ENCODE peak calls at places on chromosomes 12 and 14, in nine cellular contexts. L is left kidney; C is GM23338; K is activated CD4-positive, CD25-positive, alpha-beta regulatory T cell treated with anti-CD3 and anti-CD28 coated beads, Interleukin-2, amount 50 U/mL, for 16 hours; V is endothelial cell; Z is KG1; T is activated CD8-positive, alpha-beta memory T cell treated with anti-CD3 and anti-CD28 coated beads, Interleukin-2, amount 50 U/mL, for 48 hours; Y is stimulated activated CD8-positive, alpha-beta memory T cell treated with anti-CD3 and anti-CD28 coated beads, Interleukin-4, amount 100 ng/mL, for 1 hour; O is iPS DF 6.9. W is an unnamed sample.

GRCh38 chr12:15151141-15152091 is 69.8 kb downstream of the RERG start:
- DNase-seq in L (peak; percentile 61), C (peak; percentile 35), K (no peak), V (no peak), Z (no peak), T (no peak), Y (no peak), O (no peak), W (no peak)

GRCh38 chr12:67515679-67516363 is 132.7 kb upstream of the DYRK2 start:
- DNase-seq in L (peak; percentile 78), C (no peak), K (peak; percentile 16), V (no peak), Z (no peak), T (no peak), Y (no peak), O (no peak), W (peak; percentile 47)

GRCh38 chr12:49866859-49867579 is 24.1 kb upstream of the BCDIN3D start:
- DNase-seq in L (peak; percentile 87), C (peak; percentile 90), K (peak; percentile 48), V (peak; percentile 80), Z (no peak), T (peak; percentile 93), Y (peak; percentile 51), O (peak; percentile 54), W (peak; percentile 98)

GRCh38 chr14:32938719-32939253 is at the start of gene NPAS3:
- DNase-seq in L (no peak), C (peak; percentile 30), K (no peak), V (peak; percentile 46), Z (no peak), T (no peak), Y (no peak), O (no peak), W (peak; percentile 60)

GRCh38 chr12:7122876-7123769 is 5.6 kb downstream of the RBP5 start:
- DNase-seq in L (peak; percentile 14), C (no peak), K (no peak), V (no peak), Z (no peak), T (no peak), Y (no peak), O (no peak), W (no peak)

GRCh38 chr14:104425763-104426691 is 153.5 kb upstream of the C14orf180 start:
- DNase-seq in L (no peak), C (no peak), K (no peak), V (no peak), Z (no peak), T (peak; percentile 38), Y (no peak), O (no peak), W (peak; percentile 39)

GRCh38 chr12:6069452-6070093 is 54.9 kb downstream of the VWF start:
- DNase-seq in L (no peak), C (no peak), K (no peak), V (no peak), Z (no peak), T (no peak), Y (no peak), O (no peak), W (no peak)

GRCh38 chr12:89350661-89351488 is 1.4 kb downstream of the DUSP6 start:
- DNase-seq in L (peak; percentile 51), C (no peak), K (no peak), V (no peak), Z (no peak), T (peak; percentile 64), Y (no peak), O (no peak), W (peak; percentile 70)

GRCh38 chr12:24608637-24609285 is 340.1 kb downstream of the BCAT1 start:
- DNase-seq in L (no peak), C (no peak), K (no peak), V (no peak), Z (no peak), T (no peak), Y (no peak), O (no peak), W (no peak)

GRCh38 chr12:52434096-52434733 is at the start of gene KRT75:
- DNase-seq in L (peak; percentile 12), C (no peak), K (no peak), V (no peak), Z (no peak), T (no peak), Y (no peak), O (no peak), W (peak; percentile 32)

GRCh38 chr14:68359862-68360552 is 432.9 kb downstream of the ZFP36L1 start:
- DNase-seq in L (peak; percentile 36), C (no peak), K (no peak), V (no peak), Z (no peak), T (no peak), Y (no peak), O (no peak), W (no peak)

GRCh38 chr12:39813776-39814175 is 194.2 kb upstream of the ABCD2 start:
- DNase-seq in L (no peak), C (no peak), K (no peak), V (no peak), Z (no peak), T (no peak), Y (no peak), O (no peak), W (no peak)

GRCh38 chr14:63544641-63545234 is 1.6 kb upstream of the PPP2R5E start:
- DNase-seq in L (no peak), C (no peak), K (no peak), V (no peak), Z (no peak), T (no peak), Y (no peak), O (no peak), W (no peak)

W was measured in endodermal cell.